ENCODE peak calls at places on chromosomes 2 and 18, in eight cellular contexts. B, G, P, X, A, C, K and N are unnamed samples.

GRCh38 chr18:59026364-59026763 is 113.3 kb upstream of the SEC11C start:
- DNase-seq in K (no peak), A (no peak), X (no peak), P (no peak), B (no peak), C (no peak), G (no peak), N (no peak)

GRCh38 chr2:96330407-96330806 is 5.2 kb upstream of the NCAPH start:
- DNase-seq in P (peak), C (no peak), K (no peak), G (peak), A (no peak), B (peak), X (no peak), N (no peak)

GRCh38 chr18:45337477-45337876 is 277.8 kb upstream of the SLC14A2 start:
- DNase-seq in B (no peak), G (no peak), K (no peak), X (no peak), C (no peak), A (no peak), P (no peak), N (no peak)

GRCh38 chr2:40511661-40512213 is 59.8 kb upstream of the SLC8A1 start:
- DNase-seq in C (no peak), G (no peak), K (no peak), P (peak), A (no peak), B (peak), X (no peak), N (no peak)

GRCh38 chr18:23521907-23522306 is 18.6 kb downstream of the RMC1 start:
- DNase-seq in P (no peak), C (no peak), B (no peak), K (no peak), X (no peak), G (no peak), A (no peak), N (no peak)

GRCh38 chr2:43225093-43225787 is 1.2 kb downstream of the ZFP36L2 start:
- DNase-seq in P (peak), X (no peak), B (peak), K (peak), A (peak), G (no peak), C (peak), N (peak)

GRCh38 chr2:189512879-189513278 is 67.7 kb downstream of the SLC40A1 start:
- DNase-seq in P (no peak), A (no peak), X (no peak), G (no peak), C (no peak), B (no peak), K (no peak), N (no peak)

GRCh38 chr2:120397362-120397811 is 51.5 kb downstream of the INHBB start:
- DNase-seq in X (no peak), P (peak), B (peak), G (no peak), K (peak), A (no peak), C (no peak), N (no peak)

GRCh38 chr2:84904717-84905174 is 710 bp upstream of the TMSB10 start:
- DNase-seq in X (no peak), G (no peak), C (no peak), P (peak), A (no peak), B (peak), K (peak), N (no peak)

GRCh38 chr2:69216535-69217332 is 170.3 kb downstream of the GFPT1 start:
- DNase-seq in X (no peak), P (no peak), K (no peak), B (peak), A (no peak), C (no peak), G (peak), N (no peak)

GRCh38 chr2:15883684-15884083 is 56.7 kb upstream of the MYCN start:
- DNase-seq in A (no peak), X (no peak), C (no peak), G (no peak), K (no peak), P (no peak), B (no peak), N (no peak)

GRCh38 chr2:240392084-240392947 is 43.1 kb upstream of the GPC1 start:
- DNase-seq in X (no peak), P (peak), K (no peak), G (no peak), B (peak), A (no peak), C (no peak), N (no peak)

GRCh38 chr18:12911928-12912703 is 28.1 kb upstream of the PTPN2 start:
- DNase-seq in P (no peak), G (no peak), A (no peak), B (no peak), C (no peak), X (no peak), K (no peak), N (no peak)